ENCODE peak calls at places on chromosome X, in ten cellular contexts. R is cardiac muscle cell; P is pancreas; Q is colonic mucosa; F is fibroblast of lung; T is GM23248; Y is naive thymus-derived CD4-positive, alpha-beta T cell; G is aorta; B is epithelial cell of prostate; U is CD4-positive, alpha-beta T cell. L is an unnamed sample.

GRCh38 chrX:39752820-39753219 is 344.9 kb downstream of the BCOR start:
- DNase-seq in B (no peak), P (peak), R (no peak), Y (no peak), G (no peak), T (no peak), U (no peak), Q (peak), F (no peak), L (no peak)

GRCh38 chrX:151902813-151903591 is 9.7 kb upstream of the MAGEA4 start:
- DNase-seq in Y (no peak), G (peak), T (peak), R (no peak), B (peak), Q (peak), P (no peak), F (peak), U (no peak), L (no peak)

GRCh38 chrX:115650916-115651315 is 89.9 kb downstream of the PLS3 start:
- DNase-seq in R (peak), G (no peak), B (no peak), Y (no peak), U (no peak), T (peak), Q (peak), P (peak), F (peak), L (no peak)

GRCh38 chrX:119672252-119672825 is 20.6 kb downstream of the SEPTIN6 start:
- DNase-seq in B (no peak), U (no peak), T (no peak), Q (no peak), F (no peak), Y (no peak), R (no peak), P (no peak), G (no peak), L (no peak)

GRCh38 chrX:37353646-37354045 is 4.5 kb downstream of the PRRG1 start:
- DNase-seq in R (no peak), Q (no peak), P (no peak), G (no peak), F (no peak), T (no peak), Y (no peak), B (no peak), U (no peak), L (no peak)

GRCh38 chrX:1466971-1467561 is 14.4 kb upstream of the ASMTL start:
- DNase-seq in U (peak), Q (peak), B (no peak), T (no peak), G (no peak), P (no peak), F (no peak), Y (peak), R (no peak), L (no peak)

GRCh38 chrX:109826954-109827708 is 94.1 kb upstream of the ACSL4 start:
- DNase-seq in P (no peak), B (no peak), Q (no peak), Y (no peak), F (peak), R (no peak), G (no peak), T (peak), U (no peak), L (no peak)

GRCh38 chrX:137166591-137166990 is 132.8 kb upstream of the GPR101 start:
- DNase-seq in T (no peak), Q (peak), F (no peak), G (no peak), P (peak), R (peak), B (no peak), U (no peak), Y (no peak), L (no peak)

GRCh38 chrX:98627645-98628044 is 1743.9 kb downstream of the RPA4 start:
- DNase-seq in Q (no peak), G (no peak), R (no peak), U (no peak), T (no peak), F (no peak), Y (no peak), B (no peak), P (no peak), L (no peak)

GRCh38 chrX:127207326-127207725 is 387.8 kb downstream of the PRR32 start:
- DNase-seq in G (no peak), U (no peak), P (no peak), Y (no peak), Q (no peak), F (no peak), R (no peak), T (no peak), B (no peak), L (no peak)

GRCh38 chrX:15946783-15947550 is 92.4 kb upstream of the AP1S2 start:
- DNase-seq in G (no peak), U (no peak), Y (no peak), T (peak), R (no peak), F (peak), P (no peak), B (peak), Q (no peak), L (no peak)

GRCh38 chrX:117645639-117646038 is 471.0 kb downstream of the KLHL13 start:
- DNase-seq in G (no peak), T (no peak), B (no peak), Q (no peak), Y (no peak), P (no peak), R (no peak), F (no peak), U (no peak), L (no peak)

GRCh38 chrX:9562851-9563250 is 98.0 kb downstream of the TBL1X start:
- DNase-seq in F (peak), U (no peak), G (peak), Q (no peak), Y (no peak), T (peak), R (peak), B (peak), P (no peak), L (no peak)

GRCh38 chrX:458631-459061 is 71.9 kb upstream of the PPP2R3B start:
- DNase-seq in G (no peak), R (no peak), U (no peak), F (no peak), Q (no peak), Y (no peak), P (no peak), T (no peak), B (no peak), L (no peak)

GRCh38 chrX:53768451-53769246 is 82.1 kb upstream of the HUWE1 start:
- DNase-seq in Q (no peak), F (no peak), B (no peak), G (no peak), T (no peak), Y (no peak), U (no peak), R (no peak), P (no peak), L (no peak)

GRCh38 chrX:69317721-69318120 is 152.5 kb upstream of the PJA1 start:
- DNase-seq in R (no peak), P (no peak), U (no peak), Q (peak), F (no peak), Y (no peak), G (no peak), B (no peak), T (no peak), L (no peak)

GRCh38 chrX:97399400-97399799 is 515.7 kb downstream of the RPA4 start:
- DNase-seq in F (peak), Y (no peak), T (peak), R (no peak), U (no peak), B (no peak), P (no peak), Q (no peak), G (no peak), L (no peak)

GRCh38 chrX:2401201-2401589 is 99.6 kb downstream of the DHRSX start:
- DNase-seq in T (peak), Y (no peak), U (no peak), G (no peak), P (no peak), B (peak), F (peak), R (no peak), Q (no peak), L (no peak)

GRCh38 chrX:85851418-85851817 is 195.9 kb downstream of the CHM start:
- DNase-seq in F (no peak), P (peak), U (no peak), B (no peak), R (peak), Y (no peak), T (peak), G (no peak), Q (peak), L (no peak)

GRCh38 chrX:137362583-137362982 is 203.3 kb upstream of the ZIC3 start:
- DNase-seq in Y (no peak), B (no peak), G (no peak), F (no peak), U (no peak), P (no peak), Q (no peak), T (no peak), R (no peak), L (no peak)

GRCh38 chrX:119690921-119691716 is 1.8 kb downstream of the SEPTIN6 start:
- DNase-seq in Q (no peak), G (no peak), U (no peak), Y (no peak), F (peak), T (peak), P (no peak), B (no peak), R (no peak), L (no peak)

GRCh38 chrX:150821971-150822370 is 76.5 kb downstream of the CD99L2 start:
- DNase-seq in R (no peak), P (no peak), U (no peak), Y (no peak), T (no peak), F (no peak), B (no peak), Q (no peak), G (no peak), L (no peak)

GRCh38 chrX:115378471-115378870 is 89.0 kb downstream of the LUZP4 start:
- DNase-seq in P (no peak), Q (no peak), F (peak), Y (no peak), B (no peak), U (no peak), R (no peak), G (no peak), T (peak), L (no peak)

GRCh38 chrX:115946059-115946458 is 224.5 kb upstream of the AGTR2 start:
- DNase-seq in F (no peak), T (no peak), Y (no peak), G (no peak), Q (no peak), R (no peak), P (no peak), U (no peak), B (no peak), L (no peak)

GRCh38 chrX:55489315-55490009 is at the start of gene USP51:
- DNase-seq in F (peak), R (peak), Q (peak), U (no peak), Y (no peak), P (no peak), G (peak), B (no peak), T (peak), L (peak)

GRCh38 chrX:30995705-30996104 is 76.1 kb downstream of the FTHL17 start:
- DNase-seq in P (no peak), B (no peak), Q (no peak), Y (no peak), F (no peak), T (no peak), G (no peak), R (no peak), U (no peak), L (no peak)

GRCh38 chrX:92209936-92210335 is 430.8 kb downstream of the PCDH11X start:
- DNase-seq in Y (no peak), R (no peak), U (no peak), B (no peak), P (no peak), T (no peak), Q (no peak), F (no peak), G (no peak), L (no peak)

GRCh38 chrX:101385026-101385684 is 836 bp downstream of the BTK start:
- DNase-seq in T (no peak), U (no peak), R (no peak), Q (no peak), B (no peak), F (no peak), G (no peak), Y (no peak), P (no peak), L (no peak)

GRCh38 chrX:42247241-42247640 is 323.9 kb upstream of the CASK start:
- DNase-seq in Q (no peak), P (no peak), Y (no peak), U (no peak), G (no peak), T (peak), R (no peak), B (no peak), F (peak), L (no peak)

GRCh38 chrX:78029663-78030062 is 60.2 kb upstream of the PGAM4 start:
- DNase-seq in B (no peak), Y (no peak), T (peak), Q (peak), F (peak), P (peak), U (no peak), G (no peak), R (peak), L (peak)

GRCh38 chrX:136251042-136251991 is at the start of gene MAP7D3:
- DNase-seq in B (no peak), U (peak), Q (peak), R (peak), F (peak), P (peak), Y (peak), T (peak), G (peak), L (peak)

DNA sequence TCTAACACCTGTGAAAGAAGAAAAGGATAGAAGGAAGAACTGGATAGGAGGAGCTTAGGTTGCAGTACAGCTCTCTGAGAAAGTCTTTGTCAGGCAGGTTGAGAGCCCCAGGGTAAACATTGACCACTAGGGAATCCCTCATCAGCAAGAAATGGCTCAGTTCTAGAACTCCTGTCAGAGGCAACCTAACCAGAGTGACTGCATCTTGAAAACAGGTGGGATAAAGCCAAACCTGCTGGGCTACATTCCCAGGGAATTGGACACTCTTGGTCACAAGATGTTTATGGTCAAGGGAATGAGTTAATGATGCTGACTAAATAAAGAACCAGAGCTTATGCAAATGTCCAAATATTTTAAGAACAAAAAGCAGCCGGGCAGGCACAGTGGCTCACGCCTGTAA is 108.3 kb upstream of the MED14 start:
- DNase-seq in F (peak), B (peak), Y (no peak), T (no peak), U (no peak), G (no peak), R (no peak), P (no peak), Q (no peak), L (no peak)
- H3K27ac ChIP-seq in F (no peak), B (no peak), Y (no peak), T (no peak), U (no peak), G (no peak), R (no peak), P (no peak), Q (no peak), L (no peak)

GRCh38 chrX:154728791-154729190 is 22.1 kb downstream of the GAB3 start:
- DNase-seq in F (no peak), B (no peak), T (no peak), U (no peak), Y (no peak), P (no peak), G (no peak), R (no peak), Q (no peak), L (no peak)

GRCh38 chrX:154721155-154721554 is 29.7 kb downstream of the GAB3 start:
- DNase-seq in G (no peak), U (no peak), B (no peak), F (no peak), T (no peak), Q (no peak), R (no peak), P (no peak), Y (no peak), L (no peak)

GRCh38 chrX:154729439-154729838 is 21.4 kb downstream of the GAB3 start:
- DNase-seq in B (no peak), G (no peak), T (peak), Y (no peak), R (no peak), U (no peak), F (no peak), Q (no peak), P (no peak), L (no peak)

GRCh38 chrX:154727418-154728323 is 23.2 kb downstream of the GAB3 start:
- DNase-seq in U (no peak), Q (no peak), R (no peak), Y (no peak), T (peak), F (peak), B (no peak), G (peak), P (peak), L (no peak)

GRCh38 chrX:154724999-154725756 is 25.7 kb downstream of the GAB3 start:
- DNase-seq in Y (no peak), Q (no peak), R (no peak), P (no peak), T (no peak), G (no peak), U (no peak), B (no peak), F (no peak), L (no peak)
- H3K27ac ChIP-seq in Y (no peak), Q (no peak), R (no peak), P (no peak), T (no peak), G (peak), U (no peak), B (peak), F (no peak), L (no peak)

GRCh38 chrX:11768039-11768438 is 10.0 kb downstream of the MSL3 start:
- DNase-seq in Q (no peak), R (no peak), G (no peak), P (no peak), T (no peak), F (no peak), U (no peak), B (no peak), Y (no peak), L (no peak)

GRCh38 chrX:11766487-11766886 is 8.4 kb downstream of the MSL3 start:
- DNase-seq in U (no peak), T (no peak), B (no peak), P (no peak), Y (no peak), G (no peak), R (no peak), Q (no peak), F (no peak), L (no peak)

GRCh38 chrX:11765449-11765848 is 7.4 kb downstream of the MSL3 start:
- DNase-seq in Q (no peak), Y (no peak), U (no peak), T (no peak), G (no peak), F (no peak), P (no peak), R (no peak), B (no peak), L (no peak)

GRCh38 chrX:11760958-11761357 is 2.9 kb downstream of the MSL3 start:
- DNase-seq in R (no peak), G (no peak), Q (no peak), T (no peak), Y (no peak), U (no peak), P (no peak), B (no peak), F (no peak), L (no peak)

GRCh38 chrX:11764602-11765067 is 6.6 kb downstream of the MSL3 start:
- DNase-seq in R (no peak), U (no peak), T (no peak), Q (no peak), B (no peak), Y (no peak), F (no peak), P (no peak), G (no peak), L (no peak)
- H3K27ac ChIP-seq in R (no peak), U (peak), T (no peak), Q (no peak), B (no peak), Y (peak), F (no peak), P (no peak), G (no peak), L (no peak)

GRCh38 chrX:19698125-19698524 is 182.8 kb upstream of the MAP3K15 start:
- DNase-seq in Q (no peak), R (no peak), P (no peak), F (peak), Y (no peak), T (peak), U (no peak), G (no peak), B (no peak), L (no peak)
- H3K27ac ChIP-seq in Q (no peak), R (no peak), P (no peak), F (no peak), Y (no peak), T (peak), U (no peak), G (no peak), B (peak), L (no peak)

GRCh38 chrX:38558681-38559080 is 2.7 kb upstream of the TSPAN7 start:
- DNase-seq in B (peak), U (no peak), P (no peak), G (no peak), Q (no peak), Y (no peak), F (no peak), R (no peak), T (peak), L (no peak)

GRCh38 chrX:38561951-38562719 is 793 bp downstream of the TSPAN7 start:
- DNase-seq in R (peak), B (no peak), Y (no peak), G (peak), Q (peak), P (peak), T (peak), F (no peak), U (no peak), L (peak)

GRCh38 chrX:38563006-38563405 is 1.7 kb downstream of the TSPAN7 start:
- DNase-seq in B (no peak), P (no peak), Q (peak), F (no peak), U (no peak), Y (no peak), T (no peak), R (no peak), G (no peak), L (no peak)

GRCh38 chrX:38561126-38561868 is at the start of gene TSPAN7:
- DNase-seq in U (peak), T (peak), B (no peak), P (peak), Y (peak), G (peak), F (peak), R (peak), Q (peak), L (peak)

DNA sequence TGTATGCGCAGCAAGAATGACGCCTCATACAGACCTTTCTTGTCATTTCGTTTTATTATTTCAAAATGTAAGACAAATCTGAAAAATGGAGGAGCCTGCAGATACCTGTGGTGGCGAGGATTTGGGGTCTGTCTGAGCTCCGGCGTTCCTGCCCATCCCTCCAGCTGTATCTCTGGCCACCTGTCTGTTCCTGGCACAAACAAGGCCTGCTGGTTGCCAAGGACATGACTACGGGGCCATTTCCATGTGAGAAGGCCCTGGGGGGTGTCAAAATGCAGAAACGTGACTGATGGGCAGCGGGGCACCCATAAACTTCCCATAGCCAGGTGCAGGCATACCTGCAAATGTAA is 591 bp upstream of the TSPAN7 start:
- DNase-seq in T (no peak), Q (no peak), F (no peak), G (peak), U (no peak), Y (no peak), P (no peak), B (no peak), R (no peak), L (peak)
- H3K27ac ChIP-seq in T (no peak), Q (no peak), F (no peak), G (no peak), U (no peak), Y (peak), P (no peak), B (no peak), R (no peak), L (peak)

DNA sequence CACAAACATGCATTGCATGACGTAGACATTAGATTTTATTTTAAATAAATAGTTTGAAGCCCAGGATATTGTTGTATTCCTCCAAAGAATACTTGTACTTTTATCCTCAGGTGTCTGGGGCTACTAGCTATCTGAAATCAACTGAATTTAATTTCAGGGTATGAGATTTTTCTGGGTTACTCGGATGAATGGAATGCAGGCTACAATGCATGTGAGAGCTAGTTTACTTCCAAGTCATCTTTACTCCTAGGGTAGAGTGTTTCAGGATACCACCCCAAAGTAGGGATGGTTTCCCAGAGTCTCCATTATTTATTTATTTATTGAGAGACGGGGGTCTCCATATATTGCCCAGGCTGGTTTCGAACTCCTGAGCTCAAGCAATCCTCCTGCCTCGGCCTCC is 66.4 kb downstream of the HPRT1 start:
- DNase-seq in P (no peak), R (no peak), B (no peak), Q (no peak), F (peak), G (no peak), Y (no peak), U (no peak), T (peak), L (no peak)
- H3K27ac ChIP-seq in P (no peak), R (no peak), B (no peak), Q (no peak), F (no peak), G (no peak), Y (no peak), U (no peak), T (no peak), L (no peak)